ENCODE peak calls at places on chromosomes 4 and X, in six cellular contexts. One of them, this sample, is unnamed.

GRCh38 chrX:40644175-40644574 is 3.2 kb downstream of the CXorf38 start:
- DNase-seq in IMR-90: peak
- DNase-seq in HepG2: no peak
- DNase-seq in K562: no peak
- DNase-seq in GM12878: no peak
- DNase-seq in A549: no peak
- DNase-seq in this sample: no peak

GRCh38 chr4:16233569-16234177 is 7.4 kb upstream of the TAPT1 start:
- DNase-seq in GM12878: no peak
- DNase-seq in IMR-90: no peak
- DNase-seq in K562: no peak
- DNase-seq in HepG2: no peak
- DNase-seq in A549: no peak
- DNase-seq in this sample: no peak

GRCh38 chr4:113327513-113327912 is 278.1 kb downstream of the ANK2 start:
- DNase-seq in K562: no peak
- DNase-seq in IMR-90: peak
- DNase-seq in GM12878: no peak
- DNase-seq in A549: no peak
- DNase-seq in HepG2: no peak
- DNase-seq in this sample: no peak

GRCh38 chr4:72709475-72709874 is 140.5 kb upstream of the ADAMTS3 start:
- DNase-seq in K562: no peak
- DNase-seq in IMR-90: no peak
- DNase-seq in A549: no peak
- DNase-seq in GM12878: no peak
- DNase-seq in HepG2: no peak
- DNase-seq in this sample: no peak

GRCh38 chrX:17442898-17443297 is 67.9 kb downstream of the NHS start:
- DNase-seq in GM12878: no peak
- DNase-seq in K562: no peak
- DNase-seq in IMR-90: no peak
- DNase-seq in HepG2: no peak
- DNase-seq in A549: no peak
- DNase-seq in this sample: no peak

GRCh38 chr4:8700576-8700975 is 108.0 kb downstream of the CPZ start:
- DNase-seq in HepG2: no peak
- DNase-seq in IMR-90: no peak
- DNase-seq in K562: no peak
- DNase-seq in GM12878: no peak
- DNase-seq in A549: no peak
- DNase-seq in this sample: peak

GRCh38 chr4:95049838-95050237 is 292.1 kb downstream of the BMPR1B start:
- DNase-seq in K562: no peak
- DNase-seq in IMR-90: peak
- DNase-seq in HepG2: no peak
- DNase-seq in A549: no peak
- DNase-seq in GM12878: no peak
- DNase-seq in this sample: no peak

GRCh38 chr4:86935833-86936721 is 1.3 kb downstream of the AFF1 start:
- DNase-seq in HepG2: peak
- DNase-seq in A549: peak
- DNase-seq in K562: peak
- DNase-seq in GM12878: peak
- DNase-seq in IMR-90: peak
- DNase-seq in this sample: peak

GRCh38 chrX:72123471-72124185 is 8.1 kb downstream of the RTL5 start:
- DNase-seq in GM12878: no peak
- DNase-seq in IMR-90: peak
- DNase-seq in K562: no peak
- DNase-seq in HepG2: no peak
- DNase-seq in A549: no peak
- DNase-seq in this sample: no peak

GRCh38 chrX:103382893-103383292 is 6.6 kb downstream of the BEX3 start:
- DNase-seq in HepG2: no peak
- DNase-seq in K562: no peak
- DNase-seq in GM12878: no peak
- DNase-seq in A549: no peak
- DNase-seq in IMR-90: no peak
- DNase-seq in this sample: no peak

GRCh38 chr4:1989533-1990347 is 19.0 kb downstream of the NELFA start:
- DNase-seq in K562: no peak
- DNase-seq in HepG2: no peak
- DNase-seq in IMR-90: no peak
- DNase-seq in A549: no peak
- DNase-seq in GM12878: no peak
- DNase-seq in this sample: no peak

GRCh38 chr4:18480928-18481327 is 459.4 kb upstream of the LCORL start:
- DNase-seq in GM12878: no peak
- DNase-seq in HepG2: no peak
- DNase-seq in A549: no peak
- DNase-seq in IMR-90: no peak
- DNase-seq in K562: no peak
- DNase-seq in this sample: no peak

GRCh38 chrX:153598541-153599191 is at the start of gene CCNQ:
- DNase-seq in HepG2: no peak
- DNase-seq in K562: peak
- DNase-seq in GM12878: no peak
- DNase-seq in IMR-90: peak
- DNase-seq in A549: no peak
- DNase-seq in this sample: no peak

GRCh38 chr4:152735302-152735917 is 44.1 kb downstream of the TIGD4 start:
- DNase-seq in GM12878: peak
- DNase-seq in A549: peak
- DNase-seq in IMR-90: peak
- DNase-seq in HepG2: no peak
- DNase-seq in K562: peak
- DNase-seq in this sample: no peak

GRCh38 chr4:109359040-109359646 is 56.7 kb upstream of the COL25A1 start:
- DNase-seq in K562: no peak
- DNase-seq in IMR-90: no peak
- DNase-seq in A549: no peak
- DNase-seq in HepG2: no peak
- DNase-seq in GM12878: peak
- DNase-seq in this sample: no peak

GRCh38 chr4:2715426-2715825 is 40.7 kb downstream of the TNIP2 start:
- DNase-seq in IMR-90: no peak
- DNase-seq in GM12878: no peak
- DNase-seq in K562: no peak
- DNase-seq in A549: no peak
- DNase-seq in HepG2: no peak
- DNase-seq in this sample: no peak

GRCh38 chr4:168713193-168713592 is 216.3 kb downstream of the PALLD start:
- DNase-seq in GM12878: no peak
- DNase-seq in HepG2: no peak
- DNase-seq in A549: no peak
- DNase-seq in IMR-90: no peak
- DNase-seq in K562: no peak
- DNase-seq in this sample: no peak

GRCh38 chr4:84920591-84920990 is 45.9 kb downstream of the WDFY3 start:
- DNase-seq in GM12878: no peak
- DNase-seq in A549: no peak
- DNase-seq in IMR-90: peak
- DNase-seq in K562: no peak
- DNase-seq in HepG2: no peak
- DNase-seq in this sample: no peak

GRCh38 chr4:73668806-73669205 is 48.6 kb upstream of the RASSF6 start:
- DNase-seq in K562: no peak
- DNase-seq in GM12878: no peak
- DNase-seq in HepG2: no peak
- DNase-seq in IMR-90: no peak
- DNase-seq in A549: no peak
- DNase-seq in this sample: no peak

GRCh38 chr4:42656986-42657792 is at the start of gene ATP8A1:
- DNase-seq in K562: peak
- DNase-seq in GM12878: no peak
- DNase-seq in IMR-90: peak
- DNase-seq in HepG2: peak
- DNase-seq in A549: peak
- DNase-seq in this sample: peak
- TF ChIP-seq POLR2A in K562: peak
- TF ChIP-seq POLR2A in GM12878: peak
- TF ChIP-seq POLR2A in IMR-90: no peak
- TF ChIP-seq POLR2A in HepG2: peak
- TF ChIP-seq POLR2A in A549: peak
- TF ChIP-seq POLR2A in this sample: peak

GRCh38 chr4:159142254-159142653 is 39.4 kb downstream of the RAPGEF2 start:
- DNase-seq in A549: no peak
- DNase-seq in K562: no peak
- DNase-seq in HepG2: no peak
- DNase-seq in GM12878: no peak
- DNase-seq in IMR-90: peak
- DNase-seq in this sample: no peak
- TF ChIP-seq RFX5 in A549: no peak
- TF ChIP-seq RFX5 in K562: no peak
- TF ChIP-seq RFX5 in HepG2: no peak
- TF ChIP-seq RFX5 in GM12878: no peak
- TF ChIP-seq RFX5 in IMR-90: no peak
- TF ChIP-seq RFX5 in this sample: no peak

DNA sequence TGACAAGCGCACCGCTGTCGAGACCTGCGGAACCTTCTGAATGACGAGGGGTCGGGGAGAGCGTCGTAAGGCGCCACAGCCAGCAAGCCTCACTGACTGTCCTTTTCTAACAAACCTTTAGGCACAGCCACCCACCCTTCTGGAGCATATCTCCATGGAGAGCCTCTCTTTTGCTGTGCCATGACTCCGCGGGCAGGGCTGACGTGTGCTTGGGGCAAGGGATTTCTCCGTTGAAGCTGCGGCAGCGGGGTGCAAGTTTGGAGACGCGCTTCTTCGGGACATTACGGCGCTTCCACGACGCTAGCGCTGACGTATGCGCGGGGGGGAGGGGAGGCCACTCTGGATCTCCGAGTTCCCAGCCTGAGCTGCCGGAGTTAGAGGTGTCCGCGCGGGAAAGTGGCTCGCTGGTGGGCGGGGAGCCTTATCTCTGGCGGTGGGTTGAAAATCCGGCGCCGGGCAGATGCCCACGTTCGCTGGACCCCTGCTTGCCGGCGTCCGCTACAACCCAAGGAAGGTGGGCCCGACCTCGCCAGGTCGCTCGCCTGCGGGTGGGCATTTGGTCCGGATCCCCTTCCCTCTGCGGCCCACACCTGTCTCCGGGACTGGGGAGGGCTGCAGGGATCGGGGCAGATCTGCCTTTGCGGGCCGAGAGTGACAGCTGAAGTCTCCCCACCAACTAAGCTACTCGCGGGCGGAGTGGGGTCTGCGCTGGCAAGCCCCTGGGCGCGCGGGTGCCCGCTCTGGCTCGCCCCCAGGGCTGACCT is 540 bp upstream of the SLC10A7 start:
- DNase-seq in GM12878: peak
- DNase-seq in HepG2: peak
- DNase-seq in IMR-90: peak
- DNase-seq in K562: peak
- DNase-seq in A549: peak
- DNase-seq in this sample: peak
- TF ChIP-seq POLR2A in GM12878: peak
- TF ChIP-seq POLR2A in HepG2: peak
- TF ChIP-seq POLR2A in IMR-90: peak
- TF ChIP-seq POLR2A in K562: peak
- TF ChIP-seq POLR2A in A549: peak
- TF ChIP-seq POLR2A in this sample: no peak

GRCh38 chr4:124952601-124953000 is 240.1 kb upstream of the ANKRD50 start:
- DNase-seq in IMR-90: no peak
- DNase-seq in A549: no peak
- DNase-seq in GM12878: no peak
- DNase-seq in HepG2: no peak
- DNase-seq in K562: no peak
- DNase-seq in this sample: no peak

GRCh38 chr4:124945422-124945821 is 232.9 kb upstream of the ANKRD50 start:
- DNase-seq in GM12878: no peak
- DNase-seq in IMR-90: no peak
- DNase-seq in A549: no peak
- DNase-seq in HepG2: no peak
- DNase-seq in K562: no peak
- DNase-seq in this sample: no peak

GRCh38 chr4:124946696-124947095 is 234.2 kb upstream of the ANKRD50 start:
- DNase-seq in GM12878: no peak
- DNase-seq in A549: no peak
- DNase-seq in K562: no peak
- DNase-seq in HepG2: no peak
- DNase-seq in IMR-90: no peak
- DNase-seq in this sample: no peak

GRCh38 chr4:124947622-124948265 is 235.2 kb upstream of the ANKRD50 start:
- DNase-seq in A549: no peak
- DNase-seq in K562: no peak
- DNase-seq in HepG2: no peak
- DNase-seq in GM12878: no peak
- DNase-seq in IMR-90: no peak
- DNase-seq in this sample: no peak

DNA sequence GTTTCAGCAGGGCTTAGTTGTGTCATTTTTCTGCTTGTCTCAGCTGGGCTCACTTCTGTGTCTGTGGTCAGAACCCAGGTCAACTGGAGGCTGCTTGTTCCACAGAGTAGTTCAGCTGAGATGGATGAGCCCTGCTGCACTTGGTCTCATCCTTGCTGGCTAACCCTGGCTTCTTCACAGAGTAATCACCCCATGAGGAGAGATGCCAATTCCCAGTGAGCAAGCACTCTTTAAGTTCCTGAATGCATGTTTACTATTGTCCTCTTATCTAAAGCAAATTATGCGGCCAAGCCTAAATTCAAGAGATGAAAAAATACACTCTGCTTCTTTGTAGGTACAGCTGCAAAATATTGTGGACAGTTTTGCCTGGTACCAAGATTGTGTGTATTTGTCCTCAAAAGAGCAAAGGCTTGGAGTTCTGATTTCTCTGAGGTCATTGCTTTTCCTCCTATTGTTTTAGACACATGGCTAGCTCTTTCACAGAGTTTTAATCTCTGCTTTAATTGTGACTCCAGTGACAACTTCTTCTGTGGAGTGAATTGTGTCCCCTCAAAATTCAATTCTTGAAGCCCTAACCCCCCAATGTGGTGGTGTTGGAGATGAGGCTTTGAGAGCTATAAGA is 236.6 kb upstream of the ANKRD50 start:
- DNase-seq in HepG2: no peak
- DNase-seq in A549: no peak
- DNase-seq in K562: no peak
- DNase-seq in IMR-90: peak
- DNase-seq in GM12878: no peak
- DNase-seq in this sample: no peak
- TF ChIP-seq RFX5 in HepG2: no peak
- TF ChIP-seq RFX5 in A549: no peak
- TF ChIP-seq RFX5 in K562: no peak
- TF ChIP-seq RFX5 in IMR-90: no peak
- TF ChIP-seq RFX5 in GM12878: no peak
- TF ChIP-seq RFX5 in this sample: no peak

GRCh38 chr4:104500452-104500851 is 5.8 kb upstream of the CXXC4 start:
- DNase-seq in A549: no peak
- DNase-seq in K562: no peak
- DNase-seq in GM12878: no peak
- DNase-seq in HepG2: no peak
- DNase-seq in IMR-90: no peak
- DNase-seq in this sample: no peak
- TF ChIP-seq POLR2A in A549: no peak
- TF ChIP-seq POLR2A in K562: no peak
- TF ChIP-seq POLR2A in GM12878: no peak
- TF ChIP-seq POLR2A in HepG2: no peak
- TF ChIP-seq POLR2A in IMR-90: no peak
- TF ChIP-seq POLR2A in this sample: no peak